ENCODE peak calls at places on chromosomes 4 and X, in seven cellular contexts. One of them, this sample, is unnamed.

GRCh38 chr4:159141193-159141592 is 38.3 kb downstream of the RAPGEF2 start:
- DNase-seq in CD8-positive, alpha-beta memory T cell: no peak
- DNase-seq in cardiac muscle cell: no peak
- DNase-seq in OCI-LY7: no peak
- DNase-seq in SK-N-SH: no peak
- DNase-seq in Karpas-422: no peak
- DNase-seq in GM12878: no peak
- DNase-seq in this sample: no peak

GRCh38 chrX:17736478-17736855 is 826 bp upstream of the SCML1 start:
- DNase-seq in CD8-positive, alpha-beta memory T cell: no peak
- DNase-seq in cardiac muscle cell: no peak
- DNase-seq in OCI-LY7: no peak
- DNase-seq in SK-N-SH: no peak
- DNase-seq in Karpas-422: no peak
- DNase-seq in GM12878: no peak
- DNase-seq in this sample: no peak

GRCh38 chr4:38509551-38509950 is 154.4 kb upstream of the KLF3 start:
- DNase-seq in CD8-positive, alpha-beta memory T cell: peak; percentile 67
- DNase-seq in cardiac muscle cell: no peak
- DNase-seq in OCI-LY7: no peak
- DNase-seq in SK-N-SH: no peak
- DNase-seq in Karpas-422: no peak
- DNase-seq in GM12878: no peak
- DNase-seq in this sample: no peak

GRCh38 chrX:15475021-15475420 is 18.1 kb downstream of the PIR start:
- DNase-seq in CD8-positive, alpha-beta memory T cell: no peak
- DNase-seq in cardiac muscle cell: no peak
- DNase-seq in OCI-LY7: no peak
- DNase-seq in SK-N-SH: no peak
- DNase-seq in Karpas-422: no peak
- DNase-seq in GM12878: no peak
- DNase-seq in this sample: no peak

GRCh38 chr4:147560632-147561031 is 56.6 kb upstream of the TMEM184C start:
- DNase-seq in CD8-positive, alpha-beta memory T cell: no peak
- DNase-seq in cardiac muscle cell: no peak
- DNase-seq in OCI-LY7: no peak
- DNase-seq in SK-N-SH: no peak
- DNase-seq in Karpas-422: no peak
- DNase-seq in GM12878: no peak
- DNase-seq in this sample: no peak

GRCh38 chr4:142128529-142128928 is 492.1 kb downstream of the IL15 start:
- DNase-seq in CD8-positive, alpha-beta memory T cell: no peak
- DNase-seq in cardiac muscle cell: no peak
- DNase-seq in OCI-LY7: no peak
- DNase-seq in SK-N-SH: no peak
- DNase-seq in Karpas-422: no peak
- DNase-seq in GM12878: no peak
- DNase-seq in this sample: no peak

GRCh38 chrX:71989768-71990167 is 79.1 kb downstream of the NHSL2 start:
- DNase-seq in CD8-positive, alpha-beta memory T cell: no peak
- DNase-seq in cardiac muscle cell: no peak
- DNase-seq in OCI-LY7: no peak
- DNase-seq in SK-N-SH: no peak
- DNase-seq in Karpas-422: no peak
- DNase-seq in GM12878: no peak
- DNase-seq in this sample: no peak

GRCh38 chr4:11336435-11336834 is 92.3 kb downstream of the HS3ST1 start:
- DNase-seq in CD8-positive, alpha-beta memory T cell: no peak
- DNase-seq in cardiac muscle cell: no peak
- DNase-seq in OCI-LY7: no peak
- DNase-seq in SK-N-SH: no peak
- DNase-seq in Karpas-422: no peak
- DNase-seq in GM12878: no peak
- DNase-seq in this sample: no peak

GRCh38 chr4:133594246-133595207 is 445.4 kb downstream of the PCDH10 start:
- DNase-seq in CD8-positive, alpha-beta memory T cell: no peak
- DNase-seq in cardiac muscle cell: no peak
- DNase-seq in OCI-LY7: no peak
- DNase-seq in SK-N-SH: no peak
- DNase-seq in Karpas-422: no peak
- DNase-seq in GM12878: no peak
- DNase-seq in this sample: no peak

GRCh38 chrX:30196322-30196721 is 19.0 kb upstream of the MAGEB2 start:
- DNase-seq in CD8-positive, alpha-beta memory T cell: no peak
- DNase-seq in cardiac muscle cell: peak; percentile 48
- DNase-seq in OCI-LY7: peak; percentile 0
- DNase-seq in SK-N-SH: peak; percentile 32
- DNase-seq in Karpas-422: peak; percentile 44
- DNase-seq in GM12878: no peak
- DNase-seq in this sample: peak; percentile 49

GRCh38 chr4:54187148-54187547 is 41.9 kb upstream of the PDGFRA start:
- DNase-seq in CD8-positive, alpha-beta memory T cell: no peak
- DNase-seq in cardiac muscle cell: peak; percentile 11
- DNase-seq in OCI-LY7: no peak
- DNase-seq in SK-N-SH: no peak
- DNase-seq in Karpas-422: no peak
- DNase-seq in GM12878: no peak
- DNase-seq in this sample: no peak

GRCh38 chr4:26032572-26033320 is 118.7 kb downstream of the SMIM20 start:
- DNase-seq in CD8-positive, alpha-beta memory T cell: no peak
- DNase-seq in cardiac muscle cell: no peak
- DNase-seq in OCI-LY7: no peak
- DNase-seq in SK-N-SH: no peak
- DNase-seq in Karpas-422: no peak
- DNase-seq in GM12878: no peak
- DNase-seq in this sample: no peak

GRCh38 chrX:1852082-1852481 is 237.2 kb downstream of the ASMT start:
- DNase-seq in CD8-positive, alpha-beta memory T cell: no peak
- DNase-seq in cardiac muscle cell: no peak
- DNase-seq in OCI-LY7: no peak
- DNase-seq in SK-N-SH: no peak
- DNase-seq in Karpas-422: no peak
- DNase-seq in GM12878: no peak
- DNase-seq in this sample: no peak

GRCh38 chr4:830776-831482 is 5.0 kb upstream of the CPLX1 start:
- DNase-seq in CD8-positive, alpha-beta memory T cell: peak; percentile 26
- DNase-seq in cardiac muscle cell: no peak
- DNase-seq in OCI-LY7: no peak
- DNase-seq in SK-N-SH: no peak
- DNase-seq in Karpas-422: no peak
- DNase-seq in GM12878: no peak
- DNase-seq in this sample: peak; percentile 39

GRCh38 chr4:13988347-13989265 is 361.1 kb upstream of the BOD1L1 start:
- DNase-seq in CD8-positive, alpha-beta memory T cell: no peak
- DNase-seq in cardiac muscle cell: no peak
- DNase-seq in OCI-LY7: no peak
- DNase-seq in SK-N-SH: no peak
- DNase-seq in Karpas-422: no peak
- DNase-seq in GM12878: no peak
- DNase-seq in this sample: no peak

GRCh38 chr4:88674989-88675388 is 22.6 kb downstream of the NAP1L5 start:
- DNase-seq in CD8-positive, alpha-beta memory T cell: no peak
- DNase-seq in cardiac muscle cell: no peak
- DNase-seq in OCI-LY7: no peak
- DNase-seq in SK-N-SH: no peak
- DNase-seq in Karpas-422: no peak
- DNase-seq in GM12878: no peak
- DNase-seq in this sample: no peak

GRCh38 chrX:15299945-15300851 is 15.2 kb downstream of the ASB11 start:
- DNase-seq in CD8-positive, alpha-beta memory T cell: no peak
- DNase-seq in cardiac muscle cell: no peak
- DNase-seq in OCI-LY7: peak; percentile 13
- DNase-seq in SK-N-SH: peak; percentile 49
- DNase-seq in Karpas-422: peak; percentile 69
- DNase-seq in GM12878: no peak
- DNase-seq in this sample: peak; percentile 50

GRCh38 chrX:72258174-72258573 is 18.9 kb downstream of the RPS4X start:
- DNase-seq in CD8-positive, alpha-beta memory T cell: no peak
- DNase-seq in cardiac muscle cell: no peak
- DNase-seq in OCI-LY7: no peak
- DNase-seq in SK-N-SH: peak; percentile 52
- DNase-seq in Karpas-422: no peak
- DNase-seq in GM12878: no peak
- DNase-seq in this sample: no peak

GRCh38 chr4:187071896-187072295 is 348.2 kb upstream of the FAT1 start:
- DNase-seq in CD8-positive, alpha-beta memory T cell: no peak
- DNase-seq in cardiac muscle cell: peak; percentile 10
- DNase-seq in OCI-LY7: no peak
- DNase-seq in SK-N-SH: peak; percentile 28
- DNase-seq in Karpas-422: no peak
- DNase-seq in GM12878: no peak
- DNase-seq in this sample: no peak

DNA sequence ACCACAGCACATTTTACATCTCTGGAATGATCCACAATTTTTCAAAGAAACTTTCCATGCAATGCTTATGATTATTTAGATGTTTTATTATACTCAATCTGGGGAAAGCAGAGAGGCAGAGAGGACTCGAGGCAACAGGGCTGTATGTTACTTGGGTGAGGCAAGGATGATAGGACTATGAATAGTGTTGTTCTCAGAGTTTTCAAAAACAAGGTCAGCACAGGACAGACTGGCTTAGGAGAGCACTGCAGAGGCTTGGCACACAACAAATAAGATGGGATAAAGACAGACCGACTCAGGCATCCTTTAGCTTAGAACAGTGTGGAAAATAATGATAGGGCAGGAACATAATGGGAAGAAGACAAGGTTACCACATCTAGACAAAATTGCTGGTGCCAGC is 65.4 kb downstream of the TMEM150C start:
- DNase-seq in CD8-positive, alpha-beta memory T cell: no peak
- DNase-seq in cardiac muscle cell: no peak
- DNase-seq in OCI-LY7: no peak
- DNase-seq in SK-N-SH: no peak
- DNase-seq in Karpas-422: no peak
- DNase-seq in GM12878: no peak
- DNase-seq in this sample: no peak
- H3K4me3 ChIP-seq in CD8-positive, alpha-beta memory T cell: no peak overlapping the region
- H3K4me3 ChIP-seq in cardiac muscle cell: no peak overlapping the region
- H3K4me3 ChIP-seq in OCI-LY7: no peak overlapping the region
- H3K4me3 ChIP-seq in SK-N-SH: no peak overlapping the region
- H3K4me3 ChIP-seq in Karpas-422: no peak overlapping the region
- H3K4me3 ChIP-seq in GM12878: no peak overlapping the region
- H3K4me3 ChIP-seq in this sample: no peak overlapping the region

DNA sequence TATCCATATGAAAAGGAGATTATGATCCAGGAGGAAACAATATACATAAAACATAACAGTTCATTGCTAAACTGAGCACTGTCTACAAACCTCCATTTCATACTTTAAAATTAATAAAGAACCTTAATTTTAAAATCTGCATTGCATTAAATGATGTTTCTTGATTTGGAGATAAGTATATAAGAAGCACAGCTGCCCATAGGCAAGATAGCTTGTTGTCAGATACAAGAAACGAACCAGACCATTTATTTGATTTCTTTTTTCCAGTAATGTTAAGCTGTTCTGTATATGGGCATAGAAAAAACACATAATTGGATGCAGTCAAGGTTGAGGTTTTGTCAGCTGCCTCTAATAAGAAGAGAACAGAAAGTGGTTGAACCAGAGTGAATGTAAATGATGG is 6.4 kb downstream of the GUF1 start:
- DNase-seq in CD8-positive, alpha-beta memory T cell: no peak
- DNase-seq in cardiac muscle cell: no peak
- DNase-seq in OCI-LY7: no peak
- DNase-seq in SK-N-SH: no peak
- DNase-seq in Karpas-422: no peak
- DNase-seq in GM12878: no peak
- DNase-seq in this sample: no peak
- H3K36me3 ChIP-seq in CD8-positive, alpha-beta memory T cell: peaks cover 18% of the 10 kb centered on the region
- H3K36me3 ChIP-seq in cardiac muscle cell: peaks cover 64% of the 10 kb centered on the region
- H3K36me3 ChIP-seq in OCI-LY7: peaks cover 88% of the 10 kb centered on the region
- H3K36me3 ChIP-seq in SK-N-SH: peaks cover 67% of the 10 kb centered on the region
- H3K36me3 ChIP-seq in Karpas-422: peaks cover 74% of the 10 kb centered on the region
- H3K36me3 ChIP-seq in GM12878: no peaks in the 10 kb centered on the region
- H3K36me3 ChIP-seq in this sample: peaks cover 9% of the 10 kb centered on the region

DNA sequence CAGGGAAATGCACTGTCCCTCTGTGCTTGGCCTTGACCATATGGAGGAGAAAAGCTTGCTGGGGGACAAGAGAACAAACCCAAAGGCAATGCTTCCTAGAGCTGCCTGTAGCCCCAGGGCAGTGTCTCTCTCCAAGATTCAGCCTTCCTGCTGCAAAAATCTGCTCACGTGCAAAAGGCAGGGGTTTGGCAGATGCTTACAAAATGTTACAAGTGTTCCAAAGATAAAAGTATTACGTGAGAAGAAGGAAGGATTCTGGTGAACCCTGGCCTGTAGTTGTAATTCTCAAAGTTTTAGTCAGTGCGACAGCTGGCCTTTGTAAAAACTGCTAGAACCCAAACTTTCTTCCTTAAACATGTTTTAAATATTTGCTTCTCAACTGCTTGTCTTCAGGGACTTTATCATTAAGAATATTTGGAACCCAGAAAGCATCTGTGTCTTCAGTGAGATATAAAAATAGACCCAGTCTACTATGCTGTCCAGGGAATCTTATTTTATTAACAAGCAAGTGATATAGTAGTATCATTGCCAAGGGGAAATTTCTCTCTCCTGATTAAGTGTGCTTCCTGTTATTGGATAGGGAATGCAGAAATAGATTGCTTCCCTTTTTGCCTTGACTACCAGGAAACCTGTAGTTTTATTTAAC is 232.3 kb downstream of the FRMPD4 start:
- DNase-seq in CD8-positive, alpha-beta memory T cell: no peak
- DNase-seq in cardiac muscle cell: no peak
- DNase-seq in OCI-LY7: no peak
- DNase-seq in SK-N-SH: no peak
- DNase-seq in Karpas-422: no peak
- DNase-seq in GM12878: no peak
- DNase-seq in this sample: no peak
- H3K4me3 ChIP-seq in CD8-positive, alpha-beta memory T cell: no peak overlapping the region
- H3K4me3 ChIP-seq in cardiac muscle cell: no peak overlapping the region
- H3K4me3 ChIP-seq in OCI-LY7: no peak overlapping the region
- H3K4me3 ChIP-seq in SK-N-SH: no peak overlapping the region
- H3K4me3 ChIP-seq in Karpas-422: no peak overlapping the region
- H3K4me3 ChIP-seq in GM12878: no peak overlapping the region
- H3K4me3 ChIP-seq in this sample: no peak overlapping the region

GRCh38 chr4:139525414-139525813 is 30.6 kb downstream of the SETD7 start:
- DNase-seq in CD8-positive, alpha-beta memory T cell: no peak
- DNase-seq in cardiac muscle cell: no peak
- DNase-seq in OCI-LY7: no peak
- DNase-seq in SK-N-SH: no peak
- DNase-seq in Karpas-422: no peak
- DNase-seq in GM12878: peak; percentile 23
- DNase-seq in this sample: no peak

GRCh38 chr4:139528377-139529005 is 27.5 kb downstream of the SETD7 start:
- DNase-seq in CD8-positive, alpha-beta memory T cell: no peak
- DNase-seq in cardiac muscle cell: no peak
- DNase-seq in OCI-LY7: no peak
- DNase-seq in SK-N-SH: no peak
- DNase-seq in Karpas-422: no peak
- DNase-seq in GM12878: peak; percentile 11
- DNase-seq in this sample: no peak

GRCh38 chr4:139524062-139524631 is 31.9 kb downstream of the SETD7 start:
- DNase-seq in CD8-positive, alpha-beta memory T cell: no peak
- DNase-seq in cardiac muscle cell: no peak
- DNase-seq in OCI-LY7: no peak
- DNase-seq in SK-N-SH: no peak
- DNase-seq in Karpas-422: no peak
- DNase-seq in GM12878: no peak
- DNase-seq in this sample: no peak

GRCh38 chr4:139523076-139523475 is 32.9 kb downstream of the SETD7 start:
- DNase-seq in CD8-positive, alpha-beta memory T cell: no peak
- DNase-seq in cardiac muscle cell: no peak
- DNase-seq in OCI-LY7: no peak
- DNase-seq in SK-N-SH: no peak
- DNase-seq in Karpas-422: no peak
- DNase-seq in GM12878: no peak
- DNase-seq in this sample: no peak

GRCh38 chr4:139526928-139527327 is 29.1 kb downstream of the SETD7 start:
- DNase-seq in CD8-positive, alpha-beta memory T cell: no peak
- DNase-seq in cardiac muscle cell: no peak
- DNase-seq in OCI-LY7: no peak
- DNase-seq in SK-N-SH: no peak
- DNase-seq in Karpas-422: no peak
- DNase-seq in GM12878: no peak
- DNase-seq in this sample: no peak
- H3K36me3 ChIP-seq in CD8-positive, alpha-beta memory T cell: no peaks in the 10 kb centered on the region
- H3K36me3 ChIP-seq in cardiac muscle cell: peaks cover 25% of the 10 kb centered on the region
- H3K36me3 ChIP-seq in OCI-LY7: peaks cover 95% of the 10 kb centered on the region
- H3K36me3 ChIP-seq in SK-N-SH: peaks cover 33% of the 10 kb centered on the region
- H3K36me3 ChIP-seq in Karpas-422: peaks cover 50% of the 10 kb centered on the region
- H3K36me3 ChIP-seq in GM12878: no peaks in the 10 kb centered on the region
- H3K36me3 ChIP-seq in this sample: no peaks in the 10 kb centered on the region